ENCODE peak calls at places on chromosomes 12 and 14, in ten cellular contexts. T is lung, G is heart left ventricle, O is neural progenitor cell, I is stomach, U is HepG2, D is tibial artery, Q is brain microvascular endothelial cell, K is RWPE2, A is fibroblast of lung. Z is an unnamed sample. For H3K36me3, the result is how much of the 10 kb centered on the place peaks cover.

GRCh38 chr12:2733493-2734252 is 61.1 kb upstream of the FKBP4 start:
- DNase-seq in T (no peak), G (no peak), O (peak), I (no peak), U (no peak), D (no peak), Q (no peak), K (no peak), A (no peak), Z (no peak)

GRCh38 chr14:70811578-70811977 is 2.3 kb upstream of the MAP3K9 start:
- DNase-seq in T (no peak), G (no peak), O (no peak), I (no peak), U (peak), D (no peak), Q (no peak), K (no peak), A (no peak), Z (no peak)

GRCh38 chr14:43755707-43756106 is 751.4 kb downstream of the FSCB start:
- DNase-seq in T (no peak), G (no peak), O (no peak), I (no peak), U (no peak), D (no peak), Q (no peak), K (no peak), A (no peak), Z (no peak)

GRCh38 chr14:100731011-100731670 is 4.4 kb downstream of the DLK1 start:
- DNase-seq in T (no peak), G (no peak), O (no peak), I (no peak), U (no peak), D (no peak), Q (no peak), K (no peak), A (no peak), Z (no peak)

GRCh38 chr12:101608301-101609133 is 13.7 kb downstream of the MYBPC1 start:
- DNase-seq in T (peak), G (no peak), O (no peak), I (peak), U (peak), D (no peak), Q (no peak), K (no peak), A (no peak), Z (no peak)

GRCh38 chr14:58281969-58282368 is 16.4 kb upstream of the ARID4A start:
- DNase-seq in T (no peak), G (no peak), O (no peak), I (no peak), U (no peak), D (no peak), Q (no peak), K (no peak), A (peak), Z (no peak)

GRCh38 chr12:6323340-6323994 is 13.0 kb downstream of the PLEKHG6 start:
- DNase-seq in T (peak), G (peak), O (peak), I (peak), U (peak), D (no peak), Q (peak), K (no peak), A (peak), Z (no peak)

GRCh38 chr12:59895161-59895785 is 299.4 kb downstream of the SLC16A7 start:
- DNase-seq in T (no peak), G (no peak), O (no peak), I (no peak), U (no peak), D (no peak), Q (no peak), K (no peak), A (no peak), Z (no peak)

GRCh38 chr14:63214417-63215196 is 10.4 kb downstream of the RHOJ start:
- DNase-seq in T (no peak), G (no peak), O (no peak), I (no peak), U (no peak), D (no peak), Q (no peak), K (no peak), A (no peak), Z (no peak)
- H3K27ac ChIP-seq in T (no peak), G (no peak), O (no peak), I (peak), U (no peak), D (no peak), Q (no peak), K (no peak), A (no peak), Z (no peak)

GRCh38 chr12:15722951-15723350 is 66.2 kb downstream of the EPS8 start:
- DNase-seq in T (no peak), G (no peak), O (no peak), I (no peak), U (no peak), D (no peak), Q (no peak), K (no peak), A (no peak), Z (no peak)
- TF ChIP-seq CTCF in T (no peak), G (no peak), O (no peak), I (no peak), U (no peak), D (no peak), Q (no peak), K (no peak), A (no peak), Z (no peak)

DNA sequence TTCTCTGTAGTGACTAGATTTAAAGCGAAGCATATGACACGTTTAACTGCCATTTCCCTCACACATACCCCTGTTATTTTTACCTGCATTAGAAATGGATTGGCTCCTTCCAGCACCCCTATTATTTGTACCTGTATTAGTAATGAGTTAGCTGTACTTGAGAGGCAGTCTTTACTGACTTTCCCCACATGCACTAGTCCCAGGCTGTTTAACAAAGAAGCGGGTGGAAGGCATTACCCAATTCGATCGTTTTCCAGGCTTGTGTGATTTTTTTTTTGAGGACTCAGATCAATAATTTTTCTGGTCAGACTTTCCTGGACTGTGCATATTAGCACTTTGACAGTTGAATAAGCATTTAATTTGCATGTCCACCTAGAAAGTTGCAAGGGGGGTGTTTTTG is 46.4 kb downstream of the RAD52 start:
- DNase-seq in T (no peak), G (no peak), O (no peak), I (no peak), U (no peak), D (no peak), Q (no peak), K (no peak), A (no peak), Z (no peak)
- H3K36me3 ChIP-seq in T (half or more), G (half or more), O (under half), I (half or more), U (under half), D (half or more), Q (half or more), K (half or more), A (under half), Z (half or more)

GRCh38 chr12:120925740-120926563 is 21.8 kb upstream of the SPPL3 start:
- DNase-seq in T (no peak), G (no peak), O (no peak), I (no peak), U (no peak), D (no peak), Q (no peak), K (peak), A (no peak), Z (no peak)
- H3K27ac ChIP-seq in T (no peak), G (no peak), O (no peak), I (no peak), U (no peak), D (no peak), Q (no peak), K (peak), A (no peak), Z (no peak)

DNA sequence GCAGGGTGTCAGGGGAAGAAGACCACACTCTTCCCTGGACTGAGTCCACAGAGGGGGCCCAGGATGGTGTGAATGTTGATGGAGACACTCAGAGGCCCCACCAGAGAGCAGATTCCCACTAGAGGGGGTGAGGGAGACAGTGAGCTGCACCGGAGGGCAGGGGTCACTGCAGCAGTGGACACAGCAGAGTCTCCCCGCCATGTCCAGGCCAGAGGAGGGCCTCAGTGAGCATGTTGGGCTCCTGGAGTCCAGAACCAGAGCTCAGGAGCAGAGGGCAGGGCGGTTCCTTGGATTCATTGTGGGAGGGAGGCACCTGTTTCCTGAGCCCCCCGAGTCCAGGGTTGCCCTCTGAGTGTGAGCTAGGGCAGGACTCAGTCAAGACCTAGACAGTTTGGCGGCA is 1.8 kb upstream of the KRT82 start:
- DNase-seq in T (no peak), G (no peak), O (peak), I (no peak), U (peak), D (no peak), Q (no peak), K (no peak), A (no peak), Z (no peak)
- TF ChIP-seq CTCF in T (no peak), G (no peak), O (no peak), I (no peak), U (peak), D (no peak), Q (peak), K (no peak), A (no peak), Z (no peak)

GRCh38 chr12:67877697-67878096 is 111.5 kb upstream of the IFNG-AS1 start:
- DNase-seq in T (no peak), G (no peak), O (no peak), I (no peak), U (no peak), D (no peak), Q (no peak), K (no peak), A (no peak), Z (no peak)

GRCh38 chr12:67884596-67884995 is 104.7 kb upstream of the IFNG-AS1 start:
- DNase-seq in T (no peak), G (no peak), O (no peak), I (no peak), U (no peak), D (no peak), Q (no peak), K (no peak), A (peak), Z (no peak)

GRCh38 chr12:67881565-67881964 is 107.7 kb upstream of the IFNG-AS1 start:
- DNase-seq in T (no peak), G (no peak), O (no peak), I (no peak), U (no peak), D (no peak), Q (no peak), K (no peak), A (no peak), Z (no peak)

GRCh38 chr12:67876305-67876915 is 112.8 kb upstream of the IFNG-AS1 start:
- DNase-seq in T (no peak), G (no peak), O (no peak), I (no peak), U (no peak), D (no peak), Q (no peak), K (no peak), A (no peak), Z (no peak)

GRCh38 chr12:67879937-67880336 is 109.3 kb upstream of the IFNG-AS1 start:
- DNase-seq in T (no peak), G (no peak), O (no peak), I (no peak), U (no peak), D (no peak), Q (no peak), K (no peak), A (peak), Z (no peak)
- H3K36me3 ChIP-seq in T (under half), G (under half), O (under half), I (under half), U (under half), D (under half), Q (under half), K (under half), A (under half), Z (under half)

GRCh38 chr12:105738036-105738435 is 400.7 kb downstream of the NUAK1 start:
- DNase-seq in T (no peak), G (peak), O (no peak), I (no peak), U (no peak), D (peak), Q (peak), K (no peak), A (peak), Z (no peak)
- H3K27ac ChIP-seq in T (peak), G (peak), O (no peak), I (peak), U (no peak), D (peak), Q (no peak), K (no peak), A (no peak), Z (no peak)

Z was measured in CD8-positive, alpha-beta T cell.